ENCODE peak calls at places on chromosomes 16 and 17, in ten cellular contexts. One of them, this sample, is unnamed.
A peak's percentile ranks its signal among the peaks of the same experiment; 100 is the strongest.

GRCh38 chr16:1533443-1533951 is at the start of gene TMEM204:
- DNase-seq in lower lobe of right lung: no peak
- DNase-seq in A549: no peak
- DNase-seq in fibroblast of lung: peak; percentile 74
- DNase-seq in Panc1: no peak
- DNase-seq in AG04450: peak; percentile 32
- DNase-seq in sigmoid colon: peak; percentile 95
- DNase-seq in HCT116: no peak
- DNase-seq in lower leg skin: peak; percentile 94
- DNase-seq in colonic mucosa: peak; percentile 41
- DNase-seq in this sample: no peak

GRCh38 chr16:24525970-24526559 is 13.3 kb upstream of the RBBP6 start:
- DNase-seq in colonic mucosa: no peak
- DNase-seq in HCT116: no peak
- DNase-seq in lower leg skin: peak; percentile 72
- DNase-seq in A549: peak; percentile 61
- DNase-seq in sigmoid colon: no peak
- DNase-seq in lower lobe of right lung: no peak
- DNase-seq in AG04450: no peak
- DNase-seq in Panc1: no peak
- DNase-seq in fibroblast of lung: peak; percentile 22
- DNase-seq in this sample: no peak

GRCh38 chr16:73268311-73268997 is 220.5 kb upstream of the ZFHX3 start:
- DNase-seq in Panc1: no peak
- DNase-seq in A549: peak; percentile 10
- DNase-seq in lower lobe of right lung: no peak
- DNase-seq in sigmoid colon: no peak
- DNase-seq in HCT116: no peak
- DNase-seq in colonic mucosa: no peak
- DNase-seq in lower leg skin: no peak
- DNase-seq in fibroblast of lung: no peak
- DNase-seq in AG04450: no peak
- DNase-seq in this sample: no peak

GRCh38 chr17:55062921-55063320 is 94.4 kb downstream of the STXBP4 start:
- DNase-seq in fibroblast of lung: no peak
- DNase-seq in colonic mucosa: no peak
- DNase-seq in lower lobe of right lung: no peak
- DNase-seq in AG04450: peak; percentile 18
- DNase-seq in HCT116: no peak
- DNase-seq in sigmoid colon: no peak
- DNase-seq in Panc1: no peak
- DNase-seq in A549: no peak
- DNase-seq in lower leg skin: no peak
- DNase-seq in this sample: peak; percentile 6

GRCh38 chr16:67185003-67185865 is 1.5 kb upstream of the MATCAP1 start:
- DNase-seq in Panc1: peak; percentile 39
- DNase-seq in A549: peak; percentile 73
- DNase-seq in HCT116: peak; percentile 67
- DNase-seq in colonic mucosa: peak; percentile 94
- DNase-seq in AG04450: peak; percentile 79
- DNase-seq in fibroblast of lung: peak; percentile 92
- DNase-seq in lower leg skin: peak; percentile 98
- DNase-seq in lower lobe of right lung: peak; percentile 94
- DNase-seq in sigmoid colon: peak; percentile 96
- DNase-seq in this sample: no peak

GRCh38 chr16:66682271-66682670 is 14.3 kb downstream of the CMTM4 start:
- DNase-seq in sigmoid colon: no peak
- DNase-seq in colonic mucosa: no peak
- DNase-seq in Panc1: no peak
- DNase-seq in lower leg skin: no peak
- DNase-seq in AG04450: no peak
- DNase-seq in A549: no peak
- DNase-seq in fibroblast of lung: no peak
- DNase-seq in HCT116: no peak
- DNase-seq in lower lobe of right lung: no peak
- DNase-seq in this sample: no peak

GRCh38 chr17:549197-550040 is 165.2 kb downstream of the VPS53 start:
- DNase-seq in lower leg skin: no peak
- DNase-seq in lower lobe of right lung: no peak
- DNase-seq in fibroblast of lung: peak; percentile 81
- DNase-seq in HCT116: no peak
- DNase-seq in A549: no peak
- DNase-seq in colonic mucosa: no peak
- DNase-seq in Panc1: no peak
- DNase-seq in sigmoid colon: no peak
- DNase-seq in AG04450: peak; percentile 71
- DNase-seq in this sample: no peak

GRCh38 chr17:57614742-57615141 is 130.4 kb downstream of the CCDC182 start:
- DNase-seq in sigmoid colon: no peak
- DNase-seq in colonic mucosa: no peak
- DNase-seq in lower leg skin: no peak
- DNase-seq in HCT116: no peak
- DNase-seq in fibroblast of lung: no peak
- DNase-seq in A549: no peak
- DNase-seq in Panc1: no peak
- DNase-seq in AG04450: no peak
- DNase-seq in lower lobe of right lung: no peak
- DNase-seq in this sample: no peak

GRCh38 chr17:17048106-17048505 is 5.8 kb downstream of the MPRIP start:
- DNase-seq in lower leg skin: peak; percentile 54
- DNase-seq in fibroblast of lung: no peak
- DNase-seq in lower lobe of right lung: no peak
- DNase-seq in HCT116: no peak
- DNase-seq in sigmoid colon: peak; percentile 39
- DNase-seq in AG04450: no peak
- DNase-seq in colonic mucosa: no peak
- DNase-seq in A549: no peak
- DNase-seq in Panc1: no peak
- DNase-seq in this sample: no peak

GRCh38 chr17:17416007-17416399 is 60.8 kb upstream of the MED9 start:
- DNase-seq in AG04450: no peak
- DNase-seq in sigmoid colon: peak; percentile 40
- DNase-seq in HCT116: peak; percentile 81
- DNase-seq in lower leg skin: no peak
- DNase-seq in colonic mucosa: peak; percentile 37
- DNase-seq in lower lobe of right lung: no peak
- DNase-seq in fibroblast of lung: peak; percentile 86
- DNase-seq in Panc1: no peak
- DNase-seq in A549: peak; percentile 86
- DNase-seq in this sample: no peak

GRCh38 chr17:58313815-58314705 is 14.5 kb downstream of the TSPOAP1 start:
- DNase-seq in sigmoid colon: no peak
- DNase-seq in AG04450: no peak
- DNase-seq in colonic mucosa: no peak
- DNase-seq in HCT116: no peak
- DNase-seq in lower lobe of right lung: no peak
- DNase-seq in A549: no peak
- DNase-seq in fibroblast of lung: no peak
- DNase-seq in Panc1: no peak
- DNase-seq in lower leg skin: peak; percentile 45
- DNase-seq in this sample: no peak

GRCh38 chr17:69820881-69821473 is 254.0 kb upstream of the KCNJ16 start:
- DNase-seq in fibroblast of lung: no peak
- DNase-seq in Panc1: no peak
- DNase-seq in colonic mucosa: no peak
- DNase-seq in sigmoid colon: no peak
- DNase-seq in lower leg skin: no peak
- DNase-seq in A549: no peak
- DNase-seq in AG04450: no peak
- DNase-seq in HCT116: no peak
- DNase-seq in lower lobe of right lung: no peak
- DNase-seq in this sample: no peak

GRCh38 chr16:54414671-54415070 is 128.1 kb upstream of the IRX3 start:
- DNase-seq in lower leg skin: no peak
- DNase-seq in lower lobe of right lung: no peak
- DNase-seq in sigmoid colon: no peak
- DNase-seq in A549: no peak
- DNase-seq in AG04450: no peak
- DNase-seq in colonic mucosa: no peak
- DNase-seq in HCT116: no peak
- DNase-seq in Panc1: no peak
- DNase-seq in fibroblast of lung: no peak
- DNase-seq in this sample: no peak
- TF ChIP-seq CTCF in lower leg skin: no peak
- TF ChIP-seq CTCF in lower lobe of right lung: no peak
- TF ChIP-seq CTCF in sigmoid colon: no peak
- TF ChIP-seq CTCF in A549: no peak
- TF ChIP-seq CTCF in AG04450: no peak
- TF ChIP-seq CTCF in colonic mucosa: no peak
- TF ChIP-seq CTCF in HCT116: no peak
- TF ChIP-seq CTCF in Panc1: no peak
- TF ChIP-seq CTCF in fibroblast of lung: no peak
- TF ChIP-seq CTCF in this sample: no peak

DNA sequence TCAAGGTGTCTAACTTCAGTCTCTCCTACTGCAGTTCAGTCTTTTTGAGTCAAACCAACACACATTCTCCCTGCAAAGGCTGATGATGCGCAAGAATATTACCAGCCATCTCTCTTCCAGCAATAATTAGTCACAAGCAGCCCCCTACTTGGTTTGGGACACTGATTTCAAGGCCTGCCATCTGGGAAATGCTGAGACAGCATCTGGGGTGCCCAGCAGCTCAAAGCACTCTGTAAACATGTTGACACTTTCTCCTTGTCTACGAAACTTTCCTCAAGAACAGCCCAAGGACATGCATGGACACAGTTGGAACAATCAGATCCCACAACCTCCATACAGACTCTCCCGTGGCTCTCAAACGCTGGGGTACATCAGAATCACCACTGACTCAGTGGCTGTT is 149.2 kb upstream of the RPL38 start:
- DNase-seq in lower leg skin: no peak
- DNase-seq in Panc1: no peak
- DNase-seq in A549: no peak
- DNase-seq in HCT116: no peak
- DNase-seq in sigmoid colon: no peak
- DNase-seq in lower lobe of right lung: no peak
- DNase-seq in colonic mucosa: no peak
- DNase-seq in AG04450: no peak
- DNase-seq in fibroblast of lung: no peak
- DNase-seq in this sample: no peak
- H3K4me3 ChIP-seq in lower leg skin: no peak overlapping the region
- H3K4me3 ChIP-seq in Panc1: no peak overlapping the region
- H3K4me3 ChIP-seq in A549: no peak overlapping the region
- H3K4me3 ChIP-seq in HCT116: no peak overlapping the region
- H3K4me3 ChIP-seq in sigmoid colon: no peak overlapping the region
- H3K4me3 ChIP-seq in lower lobe of right lung: no peak overlapping the region
- H3K4me3 ChIP-seq in colonic mucosa: no peak overlapping the region
- H3K4me3 ChIP-seq in AG04450: no peak overlapping the region
- H3K4me3 ChIP-seq in fibroblast of lung: no peak overlapping the region
- H3K4me3 ChIP-seq in this sample: no peak overlapping the region

GRCh38 chr16:521381-522210 is 5.9 kb upstream of the CAPN15 start:
- DNase-seq in lower lobe of right lung: no peak
- DNase-seq in sigmoid colon: no peak
- DNase-seq in lower leg skin: no peak
- DNase-seq in A549: no peak
- DNase-seq in colonic mucosa: peak; percentile 80
- DNase-seq in fibroblast of lung: no peak
- DNase-seq in HCT116: no peak
- DNase-seq in AG04450: no peak
- DNase-seq in Panc1: no peak
- DNase-seq in this sample: no peak
- TF ChIP-seq CTCF in lower lobe of right lung: no peak
- TF ChIP-seq CTCF in sigmoid colon: no peak
- TF ChIP-seq CTCF in lower leg skin: no peak
- TF ChIP-seq CTCF in A549: no peak
- TF ChIP-seq CTCF in colonic mucosa: peak; percentile 34
- TF ChIP-seq CTCF in fibroblast of lung: no peak
- TF ChIP-seq CTCF in HCT116: peak; percentile 21
- TF ChIP-seq CTCF in AG04450: no peak
- TF ChIP-seq CTCF in Panc1: no peak
- TF ChIP-seq CTCF in this sample: no peak

DNA sequence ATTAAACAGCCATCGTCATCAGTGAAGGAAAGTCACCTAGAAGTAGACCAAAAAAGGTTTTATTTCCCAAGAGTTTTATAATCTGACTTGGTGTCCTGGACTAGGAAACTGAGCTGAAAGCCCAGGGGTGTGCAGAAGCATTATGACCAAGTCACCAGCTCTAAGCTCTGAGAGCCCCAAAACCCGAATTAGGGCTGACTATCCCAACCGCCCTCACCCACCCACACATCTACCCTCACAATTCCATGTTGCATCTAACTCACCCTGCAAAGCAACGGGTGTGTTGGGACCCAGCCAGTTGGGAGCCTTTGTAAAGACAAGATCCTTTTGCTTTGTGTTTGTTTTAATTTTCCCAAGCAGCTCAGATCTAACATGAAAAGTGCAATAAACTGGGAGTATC is 16.3 kb upstream of the NOG start:
- DNase-seq in sigmoid colon: no peak
- DNase-seq in A549: no peak
- DNase-seq in colonic mucosa: no peak
- DNase-seq in lower leg skin: no peak
- DNase-seq in fibroblast of lung: no peak
- DNase-seq in HCT116: no peak
- DNase-seq in lower lobe of right lung: no peak
- DNase-seq in AG04450: no peak
- DNase-seq in Panc1: no peak
- DNase-seq in this sample: no peak
- H3K4me3 ChIP-seq in sigmoid colon: no peak overlapping the region
- H3K4me3 ChIP-seq in A549: no peak overlapping the region
- H3K4me3 ChIP-seq in colonic mucosa: no peak overlapping the region
- H3K4me3 ChIP-seq in lower leg skin: no peak overlapping the region
- H3K4me3 ChIP-seq in fibroblast of lung: no peak overlapping the region
- H3K4me3 ChIP-seq in HCT116: no peak overlapping the region
- H3K4me3 ChIP-seq in lower lobe of right lung: no peak overlapping the region
- H3K4me3 ChIP-seq in AG04450: no peak overlapping the region
- H3K4me3 ChIP-seq in Panc1: no peak overlapping the region
- H3K4me3 ChIP-seq in this sample: no peak overlapping the region

This sample was measured in epithelial cell of proximal tubule.